ENCODE peak calls at places on chromosomes 3 and 15, in seven cellular contexts. V is NB4, Z is uterus, H is lower leg skin, S is stomach, N is A549, P is ovary. D is an unnamed sample.

GRCh38 chr15:31304736-31305365 is 21.8 kb upstream of the KLF13 start:
- DNase-seq in V (no peak), Z (no peak), H (peak), S (no peak), N (no peak), P (no peak), D (no peak)

GRCh38 chr3:148698190-148698806 is 595 bp downstream of the AGTR1 start:
- DNase-seq in V (no peak), Z (no peak), H (no peak), S (no peak), N (no peak), P (no peak), D (no peak)

GRCh38 chr15:33941279-33942063 is 26.8 kb upstream of the CHRM5 start:
- DNase-seq in V (no peak), Z (no peak), H (no peak), S (no peak), N (no peak), P (no peak), D (no peak)

GRCh38 chr15:35305906-35306305 is 220.8 kb upstream of the NANOGP8 start:
- DNase-seq in V (no peak), Z (peak), H (no peak), S (no peak), N (no peak), P (no peak), D (no peak)

GRCh38 chr3:159128628-159129027 is 326.8 kb downstream of the MFSD1 start:
- DNase-seq in V (peak), Z (no peak), H (no peak), S (no peak), N (no peak), P (no peak), D (no peak)

GRCh38 chr3:169668081-169668956 is 4.8 kb upstream of the MECOM start:
- DNase-seq in V (no peak), Z (no peak), H (no peak), S (peak), N (no peak), P (no peak), D (no peak)

GRCh38 chr3:44554626-44555592 is at the start of gene ZKSCAN7:
- DNase-seq in V (no peak), Z (peak), H (peak), S (peak), N (no peak), P (peak), D (no peak)

GRCh38 chr3:48588230-48588629 is 6.9 kb downstream of the COL7A1 start:
- DNase-seq in V (no peak), Z (no peak), H (no peak), S (no peak), N (no peak), P (no peak), D (no peak)

GRCh38 chr3:184552296-184552695 is 9.3 kb upstream of the EPHB3 start:
- DNase-seq in V (no peak), Z (no peak), H (no peak), S (no peak), N (no peak), P (no peak), D (no peak)

GRCh38 chr3:20575153-20575552 is 389.1 kb upstream of the SGO1 start:
- DNase-seq in V (no peak), Z (no peak), H (no peak), S (no peak), N (no peak), P (no peak), D (no peak)

GRCh38 chr15:85646538-85647091 is 148.1 kb downstream of the KLHL25 start:
- DNase-seq in V (peak), Z (no peak), H (no peak), S (no peak), N (no peak), P (no peak), D (no peak)

GRCh38 chr3:79874646-79875045 is 106.8 kb upstream of the ROBO1 start:
- DNase-seq in V (no peak), Z (no peak), H (no peak), S (no peak), N (no peak), P (no peak), D (no peak)

GRCh38 chr3:79870006-79870620 is 102.3 kb upstream of the ROBO1 start:
- DNase-seq in V (no peak), Z (no peak), H (no peak), S (no peak), N (no peak), P (no peak), D (no peak)

GRCh38 chr3:79871656-79872055 is 103.9 kb upstream of the ROBO1 start:
- DNase-seq in V (no peak), Z (no peak), H (no peak), S (no peak), N (no peak), P (no peak), D (no peak)

DNA sequence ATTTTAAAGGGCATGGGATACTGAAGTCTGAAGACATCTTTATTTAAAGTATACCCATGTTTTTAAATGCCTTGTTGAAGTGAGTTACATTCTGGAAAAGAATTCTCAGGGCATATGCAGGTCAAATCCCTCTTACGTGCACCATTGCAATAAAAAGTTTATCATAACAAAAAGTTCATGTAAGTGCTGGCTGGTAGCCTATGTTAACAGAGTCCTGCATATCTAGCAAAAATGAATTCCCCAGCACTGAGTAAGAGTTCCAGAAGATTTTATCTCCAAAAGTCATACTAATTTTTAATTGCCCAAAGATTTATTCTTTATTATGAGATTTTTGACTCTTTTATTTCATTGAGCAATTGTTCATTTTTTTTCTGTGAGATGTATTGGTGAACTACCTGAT is 104.7 kb upstream of the ROBO1 start:
- DNase-seq in V (no peak), Z (no peak), H (no peak), S (no peak), N (no peak), P (no peak), D (no peak)
- TF ChIP-seq POLR2A in V (no peak), Z (no peak), H (no peak), S (no peak), N (no peak), P (no peak), D (no peak)

GRCh38 chr15:101276501-101277037 is 716 bp downstream of the SELENOS start:
- DNase-seq in V (peak), Z (no peak), H (peak), S (no peak), N (no peak), P (no peak), D (no peak)

GRCh38 chr15:101280007-101280406 is 2.7 kb upstream of the SELENOS start:
- DNase-seq in V (no peak), Z (no peak), H (no peak), S (no peak), N (no peak), P (no peak), D (no peak)

GRCh38 chr15:101277943-101278564 is 769 bp upstream of the SELENOS start:
- DNase-seq in V (no peak), Z (no peak), H (peak), S (no peak), N (no peak), P (no peak), D (no peak)

GRCh38 chr15:101275018-101275417 is 2.3 kb downstream of the SELENOS start:
- DNase-seq in V (no peak), Z (no peak), H (no peak), S (no peak), N (no peak), P (no peak), D (no peak)

GRCh38 chr15:101277038-101277822 is at the start of gene SELENOS:
- DNase-seq in V (peak), Z (peak), H (peak), S (peak), N (peak), P (peak), D (peak)
- TF ChIP-seq POLR2A in V (peak), Z (peak), H (peak), S (no peak), N (peak), P (peak), D (no peak)

GRCh38 chr3:127784865-127785710 is 37.2 kb downstream of the MGLL start:
- DNase-seq in V (no peak), Z (no peak), H (no peak), S (peak), N (no peak), P (no peak), D (no peak)
- TF ChIP-seq POLR2A in V (no peak), Z (no peak), H (no peak), S (no peak), N (no peak), P (no peak), D (no peak)

GRCh38 chr3:14141144-14141543 is 16.3 kb downstream of the TMEM43 start:
- DNase-seq in V (no peak), Z (peak), H (no peak), S (no peak), N (no peak), P (no peak), D (no peak)
- TF ChIP-seq POLR2A in V (no peak), Z (no peak), H (no peak), S (no peak), N (no peak), P (no peak), D (no peak)

GRCh38 chr3:132659370-132660055 is at the start of gene ACAD11:
- DNase-seq in V (peak), Z (peak), H (peak), S (peak), N (peak), P (peak), D (no peak)
- TF ChIP-seq POLR2A in V (no peak), Z (peak), H (no peak), S (no peak), N (peak), P (no peak), D (no peak)

DNA sequence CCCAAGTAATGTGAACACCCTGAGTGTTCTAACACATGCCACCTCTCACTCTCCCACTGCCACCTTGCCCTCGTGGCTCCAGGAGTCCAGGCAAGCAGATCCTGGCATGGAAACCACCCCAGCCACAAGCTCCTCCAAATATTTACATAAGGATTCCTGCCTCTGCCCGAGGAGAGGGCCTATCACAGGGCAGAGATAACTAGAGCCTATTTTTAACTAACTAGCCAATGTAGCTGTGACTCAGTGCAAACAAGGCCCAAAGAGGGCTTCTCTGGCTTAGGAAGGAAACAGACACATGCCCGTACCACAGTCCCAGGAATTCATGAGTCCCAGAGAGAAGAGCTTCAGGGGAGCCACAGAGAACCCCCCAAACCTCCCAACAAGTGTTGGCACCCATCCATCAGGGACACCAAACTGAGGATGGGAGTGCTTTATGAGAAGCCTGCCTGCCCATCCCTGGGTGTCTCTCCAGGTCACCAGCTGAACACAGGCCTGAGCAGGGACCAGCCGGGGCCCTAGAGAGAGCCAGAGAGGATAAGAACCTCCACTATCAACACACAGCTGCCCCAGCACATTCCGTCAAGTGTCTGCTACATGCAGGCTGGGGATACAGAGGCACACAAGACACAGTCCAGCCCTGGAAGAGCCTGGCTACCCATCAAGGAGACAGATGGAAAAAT is 9.2 kb downstream of the FYCO1 start:
- DNase-seq in V (no peak), Z (no peak), H (no peak), S (peak), N (peak), P (no peak), D (no peak)
- TF ChIP-seq POLR2A in V (no peak), Z (no peak), H (no peak), S (no peak), N (no peak), P (no peak), D (no peak)

DNA sequence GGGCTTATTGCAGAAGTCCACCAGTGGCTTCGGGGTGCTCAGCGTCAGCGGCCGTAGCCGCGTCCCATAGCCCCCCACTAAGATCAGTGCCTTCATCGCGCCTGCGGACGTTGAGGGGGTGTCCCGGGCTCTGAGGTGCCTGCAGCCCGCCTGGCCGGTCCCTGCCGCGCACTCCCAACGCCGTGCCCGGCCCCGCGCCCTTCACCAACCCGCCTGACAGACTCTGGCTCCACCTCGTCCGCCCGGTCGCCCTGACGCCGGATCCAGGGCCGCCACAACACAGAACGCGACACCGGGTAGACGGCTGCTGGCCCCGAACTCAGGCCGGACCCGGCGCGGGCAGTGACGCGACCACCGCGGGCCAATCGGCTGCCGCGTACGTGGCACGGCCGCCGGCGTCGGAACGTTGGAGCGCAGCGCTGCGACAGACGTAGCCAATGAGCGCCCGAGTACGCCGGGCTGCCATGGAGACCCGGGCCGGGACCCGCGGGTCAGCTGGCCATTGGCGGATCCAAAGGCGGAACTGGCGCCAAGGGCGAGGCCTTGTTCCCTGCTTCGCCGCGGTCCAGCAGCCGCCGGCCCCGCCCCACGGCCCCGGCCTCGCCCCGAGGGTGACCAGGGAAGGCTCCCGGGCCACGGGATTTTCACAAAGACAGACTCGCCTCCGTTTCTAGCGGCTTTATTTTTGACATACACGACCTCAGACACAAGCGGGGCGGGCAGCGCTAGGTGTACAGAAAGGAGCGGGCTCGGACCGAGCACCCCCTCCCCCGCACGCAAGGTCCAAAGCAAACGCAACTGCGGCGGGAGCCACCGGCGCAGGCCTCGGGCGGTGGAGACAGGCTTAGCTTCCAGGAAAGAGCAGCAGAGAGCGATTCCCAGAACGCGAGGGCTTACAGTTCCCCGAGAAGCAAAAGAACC is at the start of gene GMPPB:
- DNase-seq in V (peak), Z (peak), H (peak), S (peak), N (peak), P (peak), D (peak)
- TF ChIP-seq POLR2A in V (peak), Z (peak), H (no peak), S (no peak), N (peak), P (peak), D (no peak)

GRCh38 chr3:196055683-196056270 is 26.1 kb downstream of the TFRC start:
- DNase-seq in V (peak), Z (no peak), H (no peak), S (no peak), N (no peak), P (peak), D (no peak)
- TF ChIP-seq POLR2A in V (no peak), Z (no peak), H (no peak), S (no peak), N (no peak), P (no peak), D (no peak)